ENCODE peak calls at places on chromosome 1, in four cellular contexts. J is K562, T is astrocyte, Z is HCT116. W is an unnamed sample.

GRCh38 chr1:212701910-212702309 is 2.3 kb upstream of the BATF3 start:
- DNase-seq in J (no peak), T (no peak), Z (no peak), W (no peak)

GRCh38 chr1:83102630-83103071 is 896.3 kb downstream of the TTLL7 start:
- DNase-seq in J (no peak), T (peak), Z (no peak), W (no peak)

GRCh38 chr1:17587693-17588047 is 48.2 kb downstream of the ARHGEF10L start:
- DNase-seq in J (no peak), T (peak), Z (no peak), W (no peak)

GRCh38 chr1:110243581-110243980 is 33.5 kb downstream of the KCNC4 start:
- DNase-seq in J (no peak), T (no peak), Z (no peak), W (no peak)

GRCh38 chr1:152130186-152130585 is 14.9 kb upstream of the TCHH start:
- DNase-seq in J (no peak), T (no peak), Z (no peak), W (no peak)

GRCh38 chr1:93681095-93681548 is 515 bp downstream of the BCAR3 start:
- DNase-seq in J (no peak), T (no peak), Z (no peak), W (no peak)

GRCh38 chr1:12075195-12076114 is 12.4 kb downstream of the TNFRSF8 start:
- DNase-seq in J (no peak), T (peak), Z (no peak), W (no peak)

GRCh38 chr1:157108448-157108847 is 8.8 kb upstream of the ETV3L start:
- DNase-seq in J (no peak), T (no peak), Z (no peak), W (no peak)

GRCh38 chr1:177286396-177286795 is 115.6 kb downstream of the BRINP2 start:
- DNase-seq in J (no peak), T (peak), Z (no peak), W (no peak)

GRCh38 chr1:12001996-12002493 is 17.3 kb upstream of the MIIP start:
- DNase-seq in J (no peak), T (peak), Z (peak), W (no peak)

GRCh38 chr1:4654764-4655673 is 610 bp downstream of the AJAP1 start:
- DNase-seq in J (no peak), T (no peak), Z (no peak), W (no peak)

GRCh38 chr1:88009916-88010315 is 674.2 kb upstream of the PKN2 start:
- DNase-seq in J (no peak), T (no peak), Z (no peak), W (no peak)

GRCh38 chr1:219236095-219236494 is 62.4 kb downstream of the LYPLAL1 start:
- DNase-seq in J (no peak), T (no peak), Z (no peak), W (no peak)

GRCh38 chr1:71031426-71031825 is 16.2 kb downstream of the PTGER3 start:
- DNase-seq in J (no peak), T (no peak), Z (no peak), W (no peak)

GRCh38 chr1:68051475-68051874 is 1.0 kb upstream of the DIRAS3 start:
- DNase-seq in J (no peak), T (peak), Z (no peak), W (no peak)

GRCh38 chr1:69076631-69077030 is 491.1 kb upstream of the LRRC7 start:
- DNase-seq in J (no peak), T (no peak), Z (no peak), W (no peak)

GRCh38 chr1:16376971-16377370 is 9.9 kb downstream of the SZRD1 start:
- DNase-seq in J (no peak), T (no peak), Z (no peak), W (no peak)

GRCh38 chr1:156706647-156707008 is 1.2 kb upstream of the CRABP2 start:
- DNase-seq in J (peak), T (no peak), Z (no peak), W (peak)

GRCh38 chr1:54842963-54843362 is 41.8 kb upstream of the TTC22 start:
- DNase-seq in J (no peak), T (no peak), Z (no peak), W (no peak)

GRCh38 chr1:89734437-89734836 is 86.4 kb upstream of the LRRC8D start:
- DNase-seq in J (no peak), T (no peak), Z (no peak), W (no peak)

GRCh38 chr1:222334026-222334680 is 213.8 kb downstream of the HHIPL2 start:
- DNase-seq in J (no peak), T (peak), Z (no peak), W (no peak)

GRCh38 chr1:160171978-160172377 is 18.4 kb upstream of the CASQ1 start:
- DNase-seq in J (no peak), T (no peak), Z (no peak), W (no peak)

GRCh38 chr1:40861227-40862003 is 748 bp downstream of the CITED4 start:
- DNase-seq in J (no peak), T (no peak), Z (no peak), W (no peak)

GRCh38 chr1:40862008-40862863 is at the start of gene CITED4:
- DNase-seq in J (peak), T (peak), Z (peak), W (peak)

GRCh38 chr1:40857737-40858136 is 4.4 kb downstream of the CITED4 start:
- DNase-seq in J (no peak), T (no peak), Z (no peak), W (no peak)

GRCh38 chr1:40859017-40859416 is 3.1 kb downstream of the CITED4 start:
- DNase-seq in J (no peak), T (no peak), Z (no peak), W (no peak)

GRCh38 chr1:40860706-40861226 is 1.4 kb downstream of the CITED4 start:
- DNase-seq in J (no peak), T (no peak), Z (no peak), W (no peak)
- H3K4me3 ChIP-seq in J (no peak), T (peak), Z (no peak), W (no peak)

GRCh38 chr1:228737613-228738012 is 2.3 kb downstream of the RHOU start:
- DNase-seq in J (no peak), T (no peak), Z (no peak), W (no peak)
- H3K4me2 ChIP-seq in J (no peak), T (no peak), Z (no peak), W (no peak)

DNA sequence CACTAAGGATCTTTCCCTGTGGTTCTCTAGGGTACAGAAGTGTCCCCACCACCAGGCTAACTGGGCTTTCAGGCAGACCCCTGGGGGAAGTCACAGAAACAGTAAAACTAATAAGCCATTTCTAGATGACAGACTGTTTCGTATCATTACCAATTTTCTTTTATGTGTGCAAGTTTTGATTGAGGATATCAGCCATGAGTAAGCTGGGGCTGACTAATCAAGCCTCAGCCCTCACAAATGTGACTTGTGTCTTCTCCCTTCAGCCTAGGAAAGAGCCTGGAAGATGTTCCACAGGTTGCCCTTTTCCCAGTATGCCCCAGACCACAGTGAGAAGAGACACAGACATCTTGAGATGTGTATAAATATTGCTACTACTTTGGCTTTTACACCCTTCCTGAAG is 10.5 kb downstream of the PTGFRN start:
- DNase-seq in J (no peak), T (no peak), Z (no peak), W (no peak)
- H2AFZ ChIP-seq in J (no peak), T (no peak), Z (no peak), W (no peak)

GRCh38 chr1:206782448-206782847 is 10.2 kb upstream of the IL10 start:
- DNase-seq in J (no peak), T (no peak), Z (no peak), W (peak)
- H3K4me3 ChIP-seq in J (no peak), T (no peak), Z (no peak), W (no peak)

GRCh38 chr1:167209044-167209443 is 11.6 kb upstream of the POU2F1 start:
- DNase-seq in J (no peak), T (no peak), Z (no peak), W (no peak)

GRCh38 chr1:167206166-167206835 is 14.4 kb upstream of the POU2F1 start:
- DNase-seq in J (no peak), T (no peak), Z (no peak), W (no peak)

GRCh38 chr1:167207940-167208623 is 12.6 kb upstream of the POU2F1 start:
- DNase-seq in J (no peak), T (no peak), Z (no peak), W (no peak)

GRCh38 chr1:167210966-167211674 is 9.6 kb upstream of the POU2F1 start:
- DNase-seq in J (no peak), T (no peak), Z (no peak), W (peak)

GRCh38 chr1:167208624-167208976 is 12.1 kb upstream of the POU2F1 start:
- DNase-seq in J (no peak), T (no peak), Z (no peak), W (no peak)
- H3K4me2 ChIP-seq in J (no peak), T (no peak), Z (no peak), W (no peak)

GRCh38 chr1:7702365-7702764 is 68.7 kb upstream of the VAMP3 start:
- DNase-seq in J (no peak), T (no peak), Z (no peak), W (no peak)
- H2AFZ ChIP-seq in J (no peak), T (no peak), Z (no peak), W (no peak)

W was measured in DND-41.